ENCODE peak calls at places on chromosomes 2 and 18, in seven cellular contexts. O is SK-N-SH, C is K562, P is GM12891, U is H1, Z is HepG2, N is GM12878. Y is an unnamed sample.

GRCh38 chr2:216695401-216695821 is at the start of gene IGFBP5:
- DNase-seq in O (peak; percentile 46), C (no peak), P (no peak), U (peak; percentile 66), Z (no peak), N (no peak), Y (no peak)

GRCh38 chr2:240811346-240812300 is 8.4 kb downstream of the KIF1A start:
- DNase-seq in O (no peak), C (no peak), P (no peak), U (no peak), Z (no peak), N (no peak), Y (no peak)

GRCh38 chr2:118185210-118186109 is 97.2 kb downstream of the INSIG2 start:
- DNase-seq in O (peak; percentile 66), C (peak; percentile 3), P (peak; percentile 44), U (no peak), Z (no peak), N (no peak), Y (peak; percentile 48)

GRCh38 chr18:48621815-48622555 is 83.2 kb downstream of the CTIF start:
- DNase-seq in O (no peak), C (no peak), P (no peak), U (no peak), Z (no peak), N (no peak), Y (no peak)

GRCh38 chr2:197183355-197183754 is 127.2 kb downstream of the ANKRD44 start:
- DNase-seq in O (no peak), C (no peak), P (no peak), U (no peak), Z (no peak), N (no peak), Y (no peak)

GRCh38 chr2:100845141-100845991 is 25.4 kb downstream of the NPAS2 start:
- DNase-seq in O (no peak), C (no peak), P (no peak), U (no peak), Z (no peak), N (no peak), Y (no peak)

GRCh38 chr2:28956415-28956826 is 24.7 kb upstream of the TOGARAM2 start:
- DNase-seq in O (peak; percentile 61), C (peak; percentile 52), P (no peak), U (peak; percentile 51), Z (peak; percentile 62), N (no peak), Y (no peak)

GRCh38 chr2:199757466-199757865 is 93.5 kb downstream of the FTCDNL1 start:
- DNase-seq in O (no peak), C (no peak), P (no peak), U (no peak), Z (no peak), N (no peak), Y (no peak)

GRCh38 chr2:196823750-196824149 is 14.6 kb upstream of the C2orf66 start:
- DNase-seq in O (no peak), C (no peak), P (no peak), U (no peak), Z (no peak), N (no peak), Y (no peak)

GRCh38 chr2:127032601-127033000 is 74.4 kb downstream of the BIN1 start:
- DNase-seq in O (no peak), C (no peak), P (no peak), U (no peak), Z (no peak), N (no peak), Y (no peak)

GRCh38 chr2:236580746-236581355 is 11.2 kb downstream of the ACKR3 start:
- DNase-seq in O (no peak), C (no peak), P (no peak), U (no peak), Z (no peak), N (no peak), Y (no peak)

GRCh38 chr18:24126155-24126947 is 12.5 kb upstream of the CABYR start:
- DNase-seq in O (no peak), C (no peak), P (no peak), U (no peak), Z (no peak), N (no peak), Y (no peak)

GRCh38 chr2:212345966-212346365 is 192.6 kb downstream of the ERBB4 start:
- DNase-seq in O (no peak), C (no peak), P (no peak), U (no peak), Z (no peak), N (no peak), Y (no peak)

GRCh38 chr2:212644195-212644837 is 105.7 kb upstream of the ERBB4 start:
- DNase-seq in O (no peak), C (no peak), P (no peak), U (no peak), Z (no peak), N (no peak), Y (no peak)

GRCh38 chr2:46812381-46813024 is 103.1 kb downstream of the MCFD2 start:
- DNase-seq in O (peak; percentile 50), C (no peak), P (no peak), U (no peak), Z (no peak), N (no peak), Y (no peak)

GRCh38 chr2:152407204-152407721 is 72.3 kb downstream of the FMNL2 start:
- DNase-seq in O (peak; percentile 28), C (peak; percentile 4), P (no peak), U (no peak), Z (no peak), N (peak; percentile 55), Y (peak; percentile 28)

GRCh38 chr18:2994603-2995432 is 18.1 kb downstream of the LPIN2 start:
- DNase-seq in O (no peak), C (peak; percentile 92), P (no peak), U (no peak), Z (no peak), N (no peak), Y (no peak)

GRCh38 chr18:23737578-23737977 is 48.3 kb downstream of the LAMA3 start:
- DNase-seq in O (no peak), C (no peak), P (no peak), U (no peak), Z (no peak), N (no peak), Y (no peak)

GRCh38 chr2:62413116-62413663 is 92.8 kb downstream of the TMEM17 start:
- DNase-seq in O (no peak), C (no peak), P (no peak), U (no peak), Z (peak; percentile 47), N (no peak), Y (no peak)

GRCh38 chr2:135175177-135175576 is 123.1 kb downstream of the RAB3GAP1 start:
- DNase-seq in O (no peak), C (no peak), P (no peak), U (no peak), Z (no peak), N (no peak), Y (no peak)

GRCh38 chr18:79988925-79989361 is 580 bp upstream of the TXNL4A start:
- DNase-seq in O (no peak), C (peak; percentile 25), P (no peak), U (no peak), Z (no peak), N (no peak), Y (no peak)

GRCh38 chr18:53883771-53884170 is 340.7 kb downstream of the MBD2 start:
- DNase-seq in O (no peak), C (no peak), P (no peak), U (no peak), Z (no peak), N (no peak), Y (no peak)

GRCh38 chr2:23478933-23479683 is 94.1 kb downstream of the KLHL29 start:
- DNase-seq in O (no peak), C (no peak), P (no peak), U (no peak), Z (no peak), N (no peak), Y (no peak)

GRCh38 chr2:33426666-33427231 is 49.7 kb upstream of the RASGRP3 start:
- DNase-seq in O (no peak), C (peak; percentile 52), P (no peak), U (no peak), Z (peak; percentile 23), N (no peak), Y (no peak)

GRCh38 chr2:228675042-228675441 is 493.6 kb upstream of the SPHKAP start:
- DNase-seq in O (no peak), C (no peak), P (no peak), U (no peak), Z (no peak), N (no peak), Y (no peak)

GRCh38 chr18:24076950-24077349 is 61.9 kb upstream of the CABYR start:
- DNase-seq in O (no peak), C (no peak), P (no peak), U (no peak), Z (no peak), N (no peak), Y (no peak)

DNA sequence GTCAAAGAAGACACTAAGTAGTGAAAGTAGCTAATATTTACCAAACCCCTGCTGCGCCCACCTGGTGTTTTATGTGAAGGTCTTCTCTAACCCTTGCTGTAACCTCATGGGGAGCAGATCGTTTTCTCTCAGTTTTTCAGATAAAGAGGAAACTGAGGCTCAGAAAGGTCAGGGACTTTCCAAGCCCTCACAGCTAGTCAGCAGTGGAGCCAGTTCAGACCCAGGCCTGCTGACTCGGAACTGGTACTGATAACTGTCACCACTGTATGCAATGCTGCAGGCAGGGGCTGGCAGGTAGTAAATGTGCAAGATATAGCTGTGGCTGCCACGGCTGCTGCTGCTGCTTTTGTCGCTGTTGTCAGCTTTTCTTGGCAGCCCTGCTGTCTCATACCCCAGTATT is 69.1 kb downstream of the LRRFIP1 start:
- DNase-seq in O (no peak), C (peak; percentile 12), P (no peak), U (no peak), Z (no peak), N (no peak), Y (no peak)
- TF ChIP-seq POLR2AphosphoS5 in O (no peak), C (no peak), P (no peak), U (no peak), Z (no peak), N (no peak), Y (no peak)

GRCh38 chr2:173271825-173272224 is 82.8 kb upstream of the CDCA7 start:
- DNase-seq in O (no peak), C (no peak), P (no peak), U (no peak), Z (no peak), N (no peak), Y (no peak)
- TF ChIP-seq TAF1 in O (no peak), C (no peak), P (no peak), U (no peak), Z (no peak), N (no peak), Y (no peak)

GRCh38 chr2:163248321-163249090 is 409.9 kb upstream of the KCNH7 start:
- DNase-seq in O (no peak), C (no peak), P (no peak), U (no peak), Z (no peak), N (no peak), Y (no peak)

GRCh38 chr2:163252199-163252598 is 413.6 kb upstream of the KCNH7 start:
- DNase-seq in O (no peak), C (no peak), P (no peak), U (no peak), Z (no peak), N (no peak), Y (no peak)

GRCh38 chr2:163246111-163246510 is 407.5 kb upstream of the KCNH7 start:
- DNase-seq in O (no peak), C (no peak), P (no peak), U (no peak), Z (no peak), N (no peak), Y (no peak)

GRCh38 chr2:163247151-163247872 is 408.7 kb upstream of the KCNH7 start:
- DNase-seq in O (no peak), C (no peak), P (no peak), U (no peak), Z (no peak), N (no peak), Y (no peak)
- TF ChIP-seq POLR2AphosphoS5 in O (no peak), C (no peak), P (no peak), U (no peak), Z (no peak), N (no peak), Y (no peak)

GRCh38 chr2:84880645-84881521 is at the start of gene TRABD2A:
- DNase-seq in O (peak; percentile 45), C (peak; percentile 44), P (no peak), U (no peak), Z (no peak), N (no peak), Y (no peak)
- TF ChIP-seq TAF1 in O (no peak), C (no peak), P (no peak), U (peak; percentile 71), Z (no peak), N (no peak), Y (no peak)